ENCODE peak calls at places on chromosomes 6 and 20, in seven cellular contexts. X is mammary epithelial cell; T is neural crest cell; O is lower lobe of right lung; Q is CD8-positive, alpha-beta T cell; M is adrenal gland; K is fibroblast of the aortic adventitia. I is an unnamed sample.

GRCh38 chr6:80767808-80768207 is 661.3 kb downstream of the BCKDHB start:
- DNase-seq in K (peak), Q (no peak), M (peak), O (no peak), X (peak), T (no peak), I (peak)

GRCh38 chr6:167142433-167142761 is 15.4 kb downstream of the GPR31 start:
- DNase-seq in K (no peak), Q (no peak), O (no peak), M (no peak), T (no peak), X (no peak), I (no peak)

GRCh38 chr6:66496659-66497058 is 789.6 kb upstream of the EYS start:
- DNase-seq in X (no peak), K (no peak), Q (no peak), M (no peak), O (no peak), T (no peak), I (peak)

GRCh38 chr20:18663932-18664331 is 76.1 kb downstream of the DTD1 start:
- DNase-seq in O (no peak), T (no peak), Q (no peak), M (no peak), X (peak), K (peak), I (peak)

GRCh38 chr6:31621991-31622390 is 1.5 kb downstream of the PRRC2A start:
- DNase-seq in T (no peak), M (no peak), Q (no peak), K (peak), O (no peak), X (peak), I (peak)

GRCh38 chr6:28497893-28498292 is 17.7 kb downstream of the GPX6 start:
- DNase-seq in M (no peak), X (no peak), Q (no peak), T (no peak), O (no peak), K (no peak), I (no peak)

GRCh38 chr6:150891886-150892485 is 26.5 kb downstream of the MTHFD1L start:
- DNase-seq in Q (peak), T (peak), M (peak), K (peak), X (peak), O (no peak), I (peak)

GRCh38 chr20:14732996-14733395 is 395.6 kb upstream of the FLRT3 start:
- DNase-seq in Q (no peak), X (no peak), M (no peak), O (no peak), K (no peak), T (no peak), I (no peak)

GRCh38 chr6:24775520-24776058 is 852 bp downstream of the GMNN start:
- DNase-seq in O (no peak), T (no peak), X (peak), K (peak), M (peak), Q (no peak), I (peak)

DNA sequence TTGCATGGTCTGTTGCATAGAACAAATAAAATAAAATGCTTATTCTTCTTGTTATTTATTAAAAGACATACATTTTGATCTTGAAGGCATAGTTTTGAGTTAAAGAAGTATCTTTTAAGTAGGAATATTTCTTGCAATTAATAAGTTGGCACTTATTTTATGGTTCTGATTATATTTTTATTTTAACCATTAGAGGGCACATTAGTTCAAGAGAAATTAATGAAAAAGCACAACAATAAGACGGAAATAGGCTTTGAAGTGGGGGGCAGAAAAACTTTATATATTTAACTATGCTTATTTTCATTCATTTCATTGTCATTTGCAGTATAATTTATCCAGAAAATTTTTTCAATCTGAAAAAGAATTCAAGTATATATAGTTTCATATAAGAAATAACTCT is 44.2 kb upstream of the MAP3K7 start:
- DNase-seq in X (no peak), M (no peak), T (no peak), Q (no peak), O (no peak), K (no peak), I (no peak)
- TF ChIP-seq CTCF in X (peak), M (no peak), T (no peak), Q (no peak), O (no peak), K (no peak), I (no peak)

GRCh38 chr6:34589140-34589539 is 33.0 kb upstream of the SPDEF start:
- DNase-seq in Q (no peak), K (no peak), O (no peak), T (no peak), M (no peak), X (no peak), I (no peak)

GRCh38 chr6:34592208-34592952 is 36.3 kb upstream of the SPDEF start:
- DNase-seq in X (no peak), Q (no peak), K (no peak), M (no peak), O (no peak), T (no peak), I (no peak)

GRCh38 chr6:34587325-34587724 is 31.2 kb upstream of the SPDEF start:
- DNase-seq in Q (no peak), O (no peak), T (no peak), X (peak), K (no peak), M (no peak), I (no peak)

GRCh38 chr6:34587851-34588250 is 31.7 kb upstream of the SPDEF start:
- DNase-seq in Q (no peak), M (no peak), X (no peak), T (no peak), O (no peak), K (no peak), I (no peak)

DNA sequence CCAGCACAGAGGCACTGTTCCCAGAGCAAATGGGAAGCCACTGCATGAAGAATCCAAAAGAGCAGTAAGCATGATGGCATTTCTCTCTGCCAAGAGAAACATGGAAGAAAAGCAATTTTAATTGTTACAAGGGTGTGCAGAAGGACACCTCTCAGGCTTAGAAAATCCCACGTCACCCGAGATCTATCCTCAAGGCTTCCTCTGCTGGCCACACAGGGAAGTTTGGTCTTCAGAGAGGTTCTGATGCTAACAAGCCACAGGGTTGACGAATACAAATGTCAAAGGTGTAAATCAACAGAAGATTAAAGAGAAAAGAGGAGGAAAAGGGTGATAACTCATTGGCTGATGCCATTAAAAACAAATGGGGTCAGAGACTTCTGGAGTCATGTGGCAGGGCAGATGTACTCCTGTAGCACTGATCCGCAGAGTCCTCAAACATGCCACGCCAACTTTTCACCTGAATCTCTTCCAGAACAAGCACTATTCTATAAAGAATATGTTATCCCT is 33.6 kb upstream of the SPDEF start:
- DNase-seq in X (no peak), T (no peak), Q (no peak), K (no peak), M (no peak), O (no peak), I (no peak)
- TF ChIP-seq CTCF in X (no peak), T (no peak), Q (no peak), K (no peak), M (no peak), O (no peak), I (no peak)

GRCh38 chr6:79764758-79765157 is 133.6 kb downstream of the SH3BGRL2 start:
- DNase-seq in K (no peak), M (no peak), T (no peak), X (no peak), O (no peak), Q (no peak), I (no peak)

GRCh38 chr6:79763301-79763700 is 132.2 kb downstream of the SH3BGRL2 start:
- DNase-seq in M (no peak), O (no peak), Q (no peak), T (no peak), X (no peak), K (no peak), I (no peak)

GRCh38 chr6:79756496-79756895 is 125.4 kb downstream of the SH3BGRL2 start:
- DNase-seq in X (no peak), M (no peak), Q (no peak), O (no peak), T (no peak), K (no peak), I (no peak)

GRCh38 chr6:79762370-79762769 is 131.2 kb downstream of the SH3BGRL2 start:
- DNase-seq in X (no peak), M (no peak), T (no peak), O (no peak), K (peak), Q (no peak), I (no peak)
- TF ChIP-seq CTCF in X (peak), M (no peak), T (peak), O (no peak), K (peak), Q (no peak), I (peak)

GRCh38 chr20:17287503-17287902 is 60.7 kb downstream of the PCSK2 start:
- DNase-seq in X (no peak), O (no peak), T (no peak), Q (no peak), M (no peak), K (no peak), I (no peak)
- TF ChIP-seq CTCF in X (peak), O (no peak), T (peak), Q (no peak), M (no peak), K (no peak), I (peak)

GRCh38 chr20:20454367-20454766 is 86.5 kb downstream of the INSM1 start:
- DNase-seq in T (no peak), O (no peak), M (no peak), K (no peak), Q (no peak), X (no peak), I (no peak)
- TF ChIP-seq CTCF in T (no peak), O (no peak), M (no peak), K (no peak), Q (no peak), X (no peak), I (no peak)